ENCODE peak calls at places on chromosome 13, in four cellular contexts. J, U, I and Q are unnamed samples. For H3K36me3, the result is how much of the 10 kb centered on the place peaks cover.

GRCh38 chr13:74325106-74325505 is 190.9 kb upstream of the KLF12 start:
- DNase-seq in J (no peak), U (no peak), I (peak), Q (peak)

GRCh38 chr13:57438072-57438471 is 193.5 kb upstream of the PCDH17 start:
- DNase-seq in J (no peak), U (no peak), I (no peak), Q (no peak)

GRCh38 chr13:44837250-44837649 is 152.0 kb downstream of the NUFIP1 start:
- DNase-seq in J (no peak), U (no peak), I (no peak), Q (no peak)

GRCh38 chr13:94800423-94800822 is 88.1 kb upstream of the SOX21 start:
- DNase-seq in J (no peak), U (no peak), I (no peak), Q (no peak)

GRCh38 chr13:30371649-30372265 is 50.5 kb upstream of the UBE2L5 start:
- DNase-seq in J (peak), U (no peak), I (no peak), Q (peak)

GRCh38 chr13:29110003-29110402 is 289.9 kb downstream of the MTUS2 start:
- DNase-seq in J (no peak), U (no peak), I (no peak), Q (no peak)

GRCh38 chr13:98880673-98881072 is 97.2 kb downstream of the DOCK9 start:
- DNase-seq in J (no peak), U (no peak), I (no peak), Q (no peak)

GRCh38 chr13:81080911-81081454 is 740.1 kb upstream of the SPRY2 start:
- DNase-seq in J (no peak), U (no peak), I (no peak), Q (no peak)

GRCh38 chr13:48804836-48805601 is 151.3 kb downstream of the CYSLTR2 start:
- DNase-seq in J (no peak), U (no peak), I (no peak), Q (no peak)

GRCh38 chr13:34349091-34349722 is 531.3 kb downstream of the RFC3 start:
- DNase-seq in J (no peak), U (no peak), I (no peak), Q (peak)

GRCh38 chr13:83221256-83221655 is 661.0 kb downstream of the SLITRK1 start:
- DNase-seq in J (peak), U (peak), I (no peak), Q (peak)

GRCh38 chr13:60838581-60838980 is 441.6 kb downstream of the TDRD3 start:
- DNase-seq in J (no peak), U (no peak), I (no peak), Q (no peak)

GRCh38 chr13:74040200-74040599 is 94.0 kb downstream of the KLF12 start:
- DNase-seq in J (peak), U (no peak), I (no peak), Q (peak)

GRCh38 chr13:73335226-73335625 is 276.4 kb downstream of the KLF5 start:
- DNase-seq in J (no peak), U (peak), I (no peak), Q (no peak)

GRCh38 chr13:50916701-50917184 is 7.2 kb downstream of the RNASEH2B start:
- DNase-seq in J (no peak), U (no peak), I (no peak), Q (no peak)

GRCh38 chr13:106230450-106230849 is 305.0 kb downstream of the EFNB2 start:
- DNase-seq in J (no peak), U (no peak), I (no peak), Q (no peak)

GRCh38 chr13:95833713-95834112 is 156.8 kb downstream of the DNAJC3 start:
- DNase-seq in J (no peak), U (no peak), I (no peak), Q (no peak)

GRCh38 chr13:79936368-79937136 is 404.4 kb downstream of the SPRY2 start:
- DNase-seq in J (no peak), U (peak), I (no peak), Q (peak)

GRCh38 chr13:77000475-77000874 is 8.6 kb downstream of the CLN5 start:
- DNase-seq in J (no peak), U (no peak), I (no peak), Q (no peak)

GRCh38 chr13:94917814-94918213 is 205.5 kb upstream of the SOX21 start:
- DNase-seq in J (no peak), U (no peak), I (no peak), Q (no peak)

GRCh38 chr13:44790289-44790688 is 199.0 kb downstream of the NUFIP1 start:
- DNase-seq in J (no peak), U (peak), I (no peak), Q (no peak)

GRCh38 chr13:19818223-19818842 is 35.6 kb upstream of the PSPC1 start:
- DNase-seq in J (no peak), U (no peak), I (no peak), Q (no peak)

GRCh38 chr13:27978301-27978968 is 9.3 kb upstream of the CDX2 start:
- DNase-seq in J (no peak), U (no peak), I (no peak), Q (no peak)

GRCh38 chr13:79679334-79679733 is 198.4 kb downstream of the NDFIP2 start:
- DNase-seq in J (peak), U (no peak), I (peak), Q (peak)

GRCh38 chr13:97493471-97493870 is 59.5 kb downstream of the RAP2A start:
- DNase-seq in J (no peak), U (no peak), I (no peak), Q (no peak)

GRCh38 chr13:87678353-87678752 is 7.2 kb downstream of the SLITRK5 start:
- DNase-seq in J (peak), U (no peak), I (no peak), Q (no peak)

GRCh38 chr13:84096221-84096620 is 213.9 kb upstream of the SLITRK1 start:
- DNase-seq in J (no peak), U (no peak), I (no peak), Q (no peak)

GRCh38 chr13:29435125-29435911 is 160.2 kb downstream of the SLC7A1 start:
- DNase-seq in J (no peak), U (no peak), I (no peak), Q (peak)

GRCh38 chr13:93922063-93922462 is 557.4 kb downstream of the DCT start:
- DNase-seq in J (no peak), U (no peak), I (no peak), Q (no peak)

GRCh38 chr13:27839809-27840467 is 47.7 kb downstream of the GSX1 start:
- DNase-seq in J (no peak), U (no peak), I (no peak), Q (peak)

GRCh38 chr13:104750377-104750776 is 1684.2 kb upstream of the SLC10A2 start:
- DNase-seq in J (no peak), U (no peak), I (no peak), Q (no peak)
- H3K4me3 ChIP-seq in J (no peak), U (no peak), I (no peak), Q (no peak)

DNA sequence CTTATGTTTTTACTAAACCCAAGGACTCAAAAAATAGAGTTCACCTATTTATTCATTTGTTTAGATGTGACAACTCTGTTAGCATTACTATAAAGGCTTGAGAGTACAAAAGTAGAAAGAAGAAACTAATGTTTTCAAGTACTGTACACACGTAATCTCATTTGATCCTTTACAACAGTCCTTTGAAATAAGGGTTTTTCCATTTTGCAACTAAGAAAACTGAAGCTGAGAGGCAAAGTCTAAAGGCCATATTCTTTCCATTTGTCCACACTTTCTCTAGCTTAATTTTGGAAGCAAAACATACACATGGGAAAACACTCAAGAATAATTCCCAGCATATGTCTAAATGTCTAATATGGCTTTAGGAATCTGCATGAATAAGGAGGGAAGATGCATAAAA is 34.1 kb downstream of the ZAR1L start:
- DNase-seq in J (no peak), U (no peak), I (no peak), Q (no peak)
- H3K36me3 ChIP-seq in J (under half), U (under half), I (under half), Q (under half)

DNA sequence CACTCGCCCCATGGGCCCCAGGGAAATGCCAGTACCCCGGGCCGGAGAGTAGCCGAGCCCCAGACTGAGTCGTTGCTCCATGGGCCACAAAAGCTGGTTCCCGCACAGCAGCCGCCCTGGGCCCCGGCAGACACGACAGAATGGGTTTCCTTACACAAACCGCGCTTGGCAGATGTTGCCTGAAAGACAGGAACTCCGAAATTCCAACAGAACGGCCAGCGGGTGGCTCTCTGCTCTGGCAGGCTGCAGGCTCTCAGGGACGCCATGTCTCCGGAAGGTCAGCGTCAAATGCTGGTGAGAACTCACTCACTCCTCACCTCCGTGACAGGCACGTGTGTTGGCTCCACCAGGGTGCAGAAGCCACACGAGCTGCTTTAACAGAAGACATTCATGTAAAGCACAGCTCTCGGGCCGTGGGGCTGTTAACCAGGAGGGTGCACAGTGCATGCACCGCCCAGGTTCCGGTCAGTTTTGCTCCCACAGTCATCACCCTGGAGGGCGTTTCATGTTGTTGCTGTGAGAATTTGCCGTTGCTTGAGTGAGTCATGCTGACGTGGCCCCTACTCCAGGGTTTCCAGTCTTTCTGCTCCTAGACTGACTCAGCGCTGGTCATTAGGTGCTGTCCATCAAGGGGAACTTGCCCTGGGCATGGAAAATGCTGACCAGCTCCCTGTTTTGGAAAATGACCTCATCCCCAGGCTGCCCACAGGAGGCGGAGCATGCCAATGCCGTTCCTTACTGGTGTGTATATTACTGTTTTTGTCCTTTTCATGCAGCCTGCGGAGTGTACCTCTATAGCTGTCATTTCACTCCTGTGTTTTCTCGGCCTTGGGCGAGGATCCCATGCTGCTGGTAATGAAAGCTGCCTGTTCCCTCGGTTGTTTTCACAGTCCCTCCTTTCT is 44.8 kb downstream of the ANKRD10 start:
- DNase-seq in J (no peak), U (peak), I (peak), Q (peak)
- H3K4me3 ChIP-seq in J (peak), U (no peak), I (no peak), Q (peak)

GRCh38 chr13:113471844-113472243 is 18.6 kb upstream of the ADPRHL1 start:
- DNase-seq in J (no peak), U (no peak), I (no peak), Q (no peak)
- H3K36me3 ChIP-seq in J (under half), U (under half), I (under half), Q (under half)

DNA sequence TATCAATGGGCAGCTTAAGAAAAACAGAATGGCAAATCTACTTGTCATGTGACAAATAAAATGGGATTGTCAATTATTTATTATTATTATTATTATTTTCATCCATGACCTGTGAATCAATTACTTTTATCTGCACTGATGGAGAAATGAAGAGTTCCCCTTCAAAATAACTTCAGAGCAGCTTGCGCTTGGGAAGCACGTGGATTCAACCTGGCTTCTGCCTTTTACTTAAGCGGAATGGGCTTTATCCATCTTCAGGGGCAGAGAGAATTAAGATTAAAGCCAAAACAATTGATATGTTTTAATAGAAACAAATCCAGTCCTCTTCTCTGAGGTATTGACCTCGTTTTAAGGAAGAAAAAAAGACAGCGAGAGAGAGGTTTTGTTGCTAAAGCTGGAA is 913 bp downstream of the SACS start:
- DNase-seq in J (no peak), U (no peak), I (no peak), Q (no peak)
- H3K4me3 ChIP-seq in J (no peak), U (no peak), I (peak), Q (peak)

DNA sequence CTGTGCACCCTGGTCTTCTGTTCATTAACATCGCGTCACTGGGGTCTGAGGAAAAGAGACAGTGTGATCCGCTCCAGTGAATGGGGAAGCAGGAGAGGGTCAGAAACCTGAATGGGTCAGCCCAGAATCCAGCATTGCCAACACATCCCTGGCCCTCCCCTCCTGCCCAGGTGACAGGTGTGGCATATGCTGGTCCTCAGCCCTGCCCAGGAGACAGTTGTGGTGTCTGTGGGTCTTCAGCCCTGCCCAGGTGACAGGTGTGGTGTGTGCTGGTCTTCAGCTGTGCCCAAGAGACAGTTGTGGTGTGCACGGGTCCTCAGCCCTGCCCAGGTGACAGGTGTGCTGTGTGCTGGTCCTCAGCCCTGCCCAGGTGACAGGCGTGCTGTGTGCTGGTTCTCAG is 8.0 kb downstream of the TFDP1 start:
- DNase-seq in J (no peak), U (no peak), I (no peak), Q (no peak)
- H3K36me3 ChIP-seq in J (under half), U (under half), I (under half), Q (half or more)

GRCh38 chr13:75761373-75761772 is 125.2 kb downstream of the LMO7 start:
- DNase-seq in J (no peak), U (no peak), I (no peak), Q (no peak)

GRCh38 chr13:75763511-75763910 is 127.4 kb downstream of the LMO7 start:
- DNase-seq in J (no peak), U (no peak), I (no peak), Q (no peak)

GRCh38 chr13:75762066-75762937 is 126.2 kb downstream of the LMO7 start:
- DNase-seq in J (peak), U (peak), I (no peak), Q (no peak)

GRCh38 chr13:75764251-75764650 is 128.1 kb downstream of the LMO7 start:
- DNase-seq in J (no peak), U (no peak), I (no peak), Q (no peak)

DNA sequence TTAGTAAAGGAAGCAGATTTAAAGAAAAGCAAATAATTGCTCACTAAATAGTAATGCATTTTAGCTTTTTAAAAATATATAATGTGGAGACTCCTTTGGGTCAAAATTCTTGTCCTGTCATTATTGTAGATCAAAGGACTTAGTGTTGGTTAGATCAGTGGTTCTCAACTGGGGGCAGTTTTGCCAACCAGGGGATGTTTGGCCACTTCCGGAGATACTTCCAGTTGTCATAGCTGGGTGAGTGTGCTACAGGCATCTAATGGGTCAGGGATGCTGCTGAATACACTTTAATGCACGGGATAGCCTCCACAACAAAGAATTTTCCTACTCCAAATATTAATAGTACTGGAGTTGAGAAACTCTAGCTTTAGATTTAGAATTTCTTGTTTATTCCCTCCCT is 126.8 kb downstream of the LMO7 start:
- DNase-seq in J (no peak), U (no peak), I (no peak), Q (no peak)
- H3K4me3 ChIP-seq in J (no peak), U (peak), I (peak), Q (no peak)

DNA sequence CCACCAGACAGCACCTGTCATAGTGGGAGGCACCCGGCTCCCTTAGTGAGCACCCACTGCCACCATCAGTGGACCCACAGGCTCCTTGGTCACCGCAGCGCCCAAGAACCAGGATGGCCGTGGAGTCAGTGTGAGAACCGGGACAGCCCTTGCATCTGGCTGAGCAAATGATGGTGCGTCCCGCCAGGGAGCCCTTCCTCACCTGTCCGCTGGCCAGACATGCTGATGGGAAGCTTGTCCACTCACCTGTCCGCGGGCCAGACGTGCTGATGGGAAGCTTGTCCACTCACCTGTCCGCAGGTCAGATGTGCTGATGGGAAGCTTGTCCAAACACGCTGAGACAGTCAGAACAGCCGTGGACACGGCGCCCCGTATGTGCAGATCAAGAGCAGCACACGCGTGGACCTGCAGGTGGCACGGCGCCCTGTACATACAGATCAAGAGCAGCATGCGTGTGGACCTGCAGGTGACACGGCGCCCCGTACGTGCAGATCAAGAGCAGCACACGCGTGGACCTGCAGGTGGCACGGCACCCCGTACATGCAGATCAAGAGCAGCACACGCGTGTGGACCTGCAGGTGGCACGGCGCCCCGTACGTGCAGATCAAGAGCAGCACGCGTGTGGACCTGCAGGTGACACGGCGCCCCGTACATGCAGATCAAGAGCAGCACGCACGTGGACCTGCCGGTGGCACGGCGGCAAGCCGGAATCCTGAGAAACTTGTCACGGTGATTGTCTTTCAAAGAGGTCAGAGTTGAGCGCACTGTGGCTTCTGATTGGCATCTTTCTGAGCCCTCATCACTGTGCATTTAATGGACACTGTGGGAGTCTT is 40.7 kb upstream of the DCUN1D2 start:
- DNase-seq in J (no peak), U (no peak), I (no peak), Q (no peak)
- H3K36me3 ChIP-seq in J (under half), U (under half), I (under half), Q (under half)